ENCODE peak calls at places on chromosome 19, in eight cellular contexts. U is NCI-H82, I is HTR-8/SVneo, O is astrocyte of the spinal cord, H is EL, D is tibial nerve, V is mesenchymal stem cell, W is NCI-H2081 treated with DMSO at 0.1 percent for 48 hours. K is an unnamed sample.

GRCh38 chr19:38369584-38369983 is 4.8 kb upstream of the PSMD8 start:
- DNase-seq in U (no peak), I (no peak), O (no peak), H (no peak), D (no peak), V (no peak), W (no peak), K (no peak)

GRCh38 chr19:13727798-13728197 is 36.5 kb upstream of the MRI1 start:
- DNase-seq in U (no peak), I (no peak), O (peak; percentile 61), H (peak; percentile 59), D (peak; percentile 53), V (no peak), W (no peak), K (no peak)

GRCh38 chr19:11578342-11579142 is 1.1 kb upstream of the ACP5 start:
- DNase-seq in U (no peak), I (no peak), O (no peak), H (no peak), D (peak; percentile 52), V (peak; percentile 33), W (no peak), K (no peak)

GRCh38 chr19:44890366-44891015 is 563 bp upstream of the TOMM40 start:
- DNase-seq in U (peak; percentile 100), I (peak; percentile 99), O (peak; percentile 100), H (peak; percentile 100), D (peak; percentile 100), V (peak; percentile 100), W (peak; percentile 100), K (peak; percentile 100)

GRCh38 chr19:33394006-33394722 is 20.7 kb downstream of the CEBPG start:
- DNase-seq in U (no peak), I (peak; percentile 41), O (peak; percentile 63), H (peak; percentile 89), D (peak; percentile 65), V (peak; percentile 40), W (no peak), K (no peak)

GRCh38 chr19:39936622-39937021 is 2.2 kb upstream of the FCGBP start:
- DNase-seq in U (no peak), I (no peak), O (no peak), H (no peak), D (no peak), V (no peak), W (no peak), K (no peak)

GRCh38 chr19:36849701-36850645 is 703 bp upstream of the ZNF345 start:
- DNase-seq in U (peak; percentile 95), I (peak; percentile 84), O (peak; percentile 94), H (peak; percentile 93), D (peak; percentile 87), V (peak; percentile 96), W (peak; percentile 52), K (no peak)

GRCh38 chr19:16224266-16225045 is 26.7 kb downstream of the AP1M1 start:
- DNase-seq in U (no peak), I (no peak), O (no peak), H (no peak), D (no peak), V (no peak), W (no peak), K (no peak)

GRCh38 chr19:54425382-54425723 is 10.1 kb downstream of the TTYH1 start:
- DNase-seq in U (no peak), I (no peak), O (no peak), H (no peak), D (no peak), V (no peak), W (no peak), K (no peak)

GRCh38 chr19:35856546-35857149 is at the start of gene KIRREL2:
- DNase-seq in U (peak; percentile 86), I (peak; percentile 48), O (no peak), H (no peak), D (no peak), V (peak; percentile 6), W (no peak), K (no peak)

GRCh38 chr19:38045554-38046253 is 138.7 kb downstream of the SIPA1L3 start:
- DNase-seq in U (no peak), I (no peak), O (no peak), H (no peak), D (no peak), V (no peak), W (no peak), K (no peak)

GRCh38 chr19:44644391-44645016 is 794 bp downstream of the PVR start:
- DNase-seq in U (peak; percentile 74), I (peak; percentile 53), O (peak; percentile 48), H (peak; percentile 59), D (no peak), V (peak; percentile 62), W (no peak), K (no peak)

GRCh38 chr19:35715981-35716734 is 1.6 kb upstream of the KMT2B start:
- DNase-seq in U (no peak), I (peak; percentile 57), O (no peak), H (no peak), D (no peak), V (no peak), W (no peak), K (no peak)

GRCh38 chr19:29216021-29216420 is 3.1 kb upstream of the UQCRFS1 start:
- DNase-seq in U (no peak), I (no peak), O (no peak), H (no peak), D (no peak), V (no peak), W (no peak), K (no peak)

GRCh38 chr19:54100560-54100959 is at the start of gene OSCAR:
- DNase-seq in U (no peak), I (no peak), O (no peak), H (peak; percentile 22), D (no peak), V (peak; percentile 4), W (no peak), K (no peak)

GRCh38 chr19:48900477-48901452 is 653 bp downstream of the NUCB1 start:
- DNase-seq in U (peak; percentile 45), I (no peak), O (peak; percentile 55), H (peak; percentile 29), D (no peak), V (peak; percentile 32), W (no peak), K (no peak)

GRCh38 chr19:45906221-45906620 is 3.8 kb upstream of the MYPOP start:
- DNase-seq in U (no peak), I (no peak), O (no peak), H (peak; percentile 47), D (no peak), V (peak; percentile 14), W (no peak), K (no peak)

GRCh38 chr19:13788991-13789390 is 6.3 kb upstream of the ZSWIM4 start:
- DNase-seq in U (no peak), I (no peak), O (peak; percentile 61), H (peak; percentile 70), D (no peak), V (peak; percentile 71), W (no peak), K (no peak)

GRCh38 chr19:17052439-17052838 is 22.8 kb downstream of the HAUS8 start:
- DNase-seq in U (peak; percentile 71), I (peak; percentile 35), O (peak; percentile 42), H (peak; percentile 22), D (peak; percentile 68), V (peak; percentile 63), W (no peak), K (peak; percentile 22)

GRCh38 chr19:13079542-13079986 is 23.1 kb downstream of the LYL1 start:
- DNase-seq in U (peak; percentile 58), I (no peak), O (peak; percentile 76), H (no peak), D (no peak), V (no peak), W (no peak), K (no peak)

GRCh38 chr19:36514012-36514612 is 14.0 kb downstream of the ZNF260 start:
- DNase-seq in U (no peak), I (no peak), O (peak; percentile 10), H (no peak), D (no peak), V (no peak), W (no peak), K (no peak)